ENCODE peak calls at places on chromosomes 6 and 20, in seven cellular contexts. C is PC-9; Q is mammary epithelial cell; M is lower lobe of right lung; S is fibroblast of lung; O is CD4-positive, alpha-beta T cell; B is thoracic aorta. G is an unnamed sample.

GRCh38 chr6:154721460-154721859 is 11.8 kb upstream of the SCAF8 start:
- DNase-seq in M (no peak), C (peak), B (no peak), S (peak), Q (peak), O (no peak), G (no peak)

GRCh38 chr6:147200711-147201110 is 3.5 kb upstream of the STXBP5 start:
- DNase-seq in Q (no peak), B (no peak), O (no peak), S (no peak), C (no peak), M (no peak), G (no peak)

GRCh38 chr6:160737934-160738333 is 35.9 kb downstream of the PLG start:
- DNase-seq in S (no peak), M (no peak), B (no peak), O (no peak), Q (peak), C (no peak), G (no peak)

GRCh38 chr6:39599341-39599740 is 125.9 kb downstream of the KIF6 start:
- DNase-seq in Q (no peak), B (no peak), S (no peak), M (no peak), C (no peak), O (no peak), G (no peak)

GRCh38 chr6:44257007-44257752 is at the start of gene SLC35B2:
- DNase-seq in M (peak), O (peak), S (peak), C (peak), Q (peak), B (no peak), G (peak)

GRCh38 chr6:17086469-17086868 is 15.4 kb upstream of the STMND1 start:
- DNase-seq in O (no peak), C (peak), S (peak), Q (peak), M (no peak), B (no peak), G (no peak)

GRCh38 chr6:118260833-118261232 is 287.3 kb upstream of the PLN start:
- DNase-seq in C (no peak), S (no peak), M (no peak), O (no peak), Q (no peak), B (no peak), G (no peak)

GRCh38 chr6:43823390-43823789 is 53.4 kb downstream of the VEGFA start:
- DNase-seq in S (no peak), B (no peak), C (no peak), Q (no peak), O (no peak), M (no peak), G (no peak)

GRCh38 chr20:32072168-32072721 is 20.2 kb downstream of the HCK start:
- DNase-seq in M (no peak), S (peak), B (no peak), C (no peak), Q (no peak), O (no peak), G (no peak)

GRCh38 chr6:36267731-36268477 is 2.0 kb upstream of the PNPLA1 start:
- DNase-seq in Q (peak), B (no peak), S (no peak), M (no peak), C (peak), O (no peak), G (no peak)

GRCh38 chr6:87742106-87742505 is 40.1 kb upstream of the AKIRIN2 start:
- DNase-seq in B (no peak), C (no peak), O (peak), M (no peak), Q (no peak), S (no peak), G (no peak)

GRCh38 chr6:28922841-28923317 is 906 bp downstream of the TRIM27 start:
- DNase-seq in B (no peak), O (no peak), C (no peak), M (no peak), Q (peak), S (peak), G (peak)

GRCh38 chr6:106163446-106163965 is 77.4 kb downstream of the PRDM1 start:
- DNase-seq in M (peak), S (peak), O (peak), C (no peak), B (no peak), Q (no peak), G (no peak)

GRCh38 chr6:153131037-153131981 is at the start of gene RGS17:
- DNase-seq in Q (peak), S (peak), C (peak), M (peak), B (no peak), O (no peak), G (peak)

GRCh38 chr20:51554538-51555165 is 12.1 kb upstream of the NFATC2 start:
- DNase-seq in C (no peak), B (no peak), Q (peak), M (no peak), O (no peak), S (peak), G (no peak)

GRCh38 chr20:59145926-59146800 is 17.5 kb upstream of the ZNF831 start:
- DNase-seq in Q (no peak), M (no peak), C (no peak), B (no peak), O (peak), S (no peak), G (no peak)

GRCh38 chr20:20712004-20712473 is 405 bp downstream of the RALGAPA2 start:
- DNase-seq in Q (no peak), M (no peak), S (no peak), B (no peak), O (peak), C (peak), G (no peak)

GRCh38 chr6:153090241-153090930 is 40.7 kb downstream of the RGS17 start:
- DNase-seq in C (peak), S (peak), B (no peak), Q (peak), M (no peak), O (no peak), G (no peak)

GRCh38 chr6:137231895-137232294 is 12.7 kb upstream of the IFNGR1 start:
- DNase-seq in O (no peak), Q (no peak), B (no peak), S (no peak), M (no peak), C (no peak), G (no peak)

GRCh38 chr6:73733791-73734190 is 37.8 kb downstream of the CD109 start:
- DNase-seq in C (no peak), S (no peak), Q (no peak), M (no peak), O (no peak), B (no peak), G (no peak)

GRCh38 chr6:90458353-90459224 is 128.3 kb downstream of the MAP3K7 start:
- DNase-seq in O (peak), Q (no peak), M (no peak), C (no peak), B (no peak), S (peak), G (no peak)

GRCh38 chr6:98787401-98787800 is 47.0 kb upstream of the POU3F2 start:
- DNase-seq in O (no peak), C (no peak), Q (no peak), S (no peak), B (no peak), M (no peak), G (no peak)

GRCh38 chr20:35284267-35284991 is at the start of gene EIF6:
- DNase-seq in O (peak), Q (peak), S (peak), B (peak), C (peak), M (peak), G (peak)

GRCh38 chr6:161443868-161444267 is 170.0 kb upstream of the AGPAT4 start:
- DNase-seq in O (no peak), M (no peak), C (no peak), S (peak), B (no peak), Q (no peak), G (no peak)

DNA sequence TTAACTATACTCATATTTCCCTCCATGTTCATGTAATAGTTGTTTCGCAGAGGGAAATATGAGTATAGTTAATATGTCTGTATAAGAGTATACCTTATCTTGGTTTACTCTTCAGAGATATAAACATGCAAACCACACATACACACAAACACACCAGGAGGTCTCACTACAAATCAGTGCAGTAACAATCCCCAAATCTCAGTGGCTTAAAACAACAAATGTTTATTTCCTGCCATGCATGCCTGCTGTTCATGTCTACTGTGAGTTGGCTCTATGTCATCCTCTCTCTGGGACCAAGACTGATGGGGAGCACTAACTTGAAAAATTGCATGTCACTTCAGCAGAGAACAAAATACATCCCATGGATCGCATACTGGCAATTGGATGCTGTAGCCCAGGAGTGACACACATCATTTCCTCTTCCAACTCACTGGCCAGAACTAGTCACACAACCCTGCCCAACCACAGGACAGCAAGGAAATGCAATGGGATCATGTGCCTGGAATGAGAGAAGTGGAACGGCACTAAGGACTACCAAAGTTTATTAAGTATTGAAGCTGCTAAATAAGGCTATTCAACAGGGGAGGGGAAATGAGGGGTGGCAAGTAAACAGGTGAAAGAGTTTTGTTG is 89.0 kb upstream of the DTNBP1 start:
- DNase-seq in C (no peak), Q (no peak), B (no peak), M (no peak), O (no peak), S (no peak), G (no peak)
- H3K27ac ChIP-seq in C (no peak), Q (no peak), B (no peak), M (no peak), O (no peak), S (no peak), G (no peak)

DNA sequence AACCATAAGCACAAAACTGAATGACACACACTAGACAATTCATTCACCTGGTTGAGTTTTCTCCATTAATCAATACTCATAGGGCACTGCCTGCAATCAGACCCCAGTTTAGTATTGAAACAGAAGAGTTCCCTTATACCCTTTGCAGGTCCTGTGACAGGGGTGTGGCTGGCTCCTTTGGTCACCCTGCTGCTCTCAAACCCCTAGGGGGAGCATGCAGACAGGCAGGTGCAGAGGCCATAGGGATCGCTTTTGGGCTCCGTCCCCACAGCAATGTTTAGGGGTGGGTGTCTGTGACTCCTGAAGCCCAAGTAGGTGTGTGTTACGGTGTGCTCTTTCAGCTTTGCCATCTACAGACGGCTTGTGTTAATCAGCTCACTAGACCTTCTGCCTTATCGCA is 210.4 kb downstream of the CENPW start:
- DNase-seq in B (no peak), M (no peak), Q (no peak), C (no peak), O (no peak), S (no peak), G (no peak)
- TF ChIP-seq CTCF in B (no peak), M (no peak), Q (peak), C (no peak), O (no peak), S (no peak), G (no peak)

DNA sequence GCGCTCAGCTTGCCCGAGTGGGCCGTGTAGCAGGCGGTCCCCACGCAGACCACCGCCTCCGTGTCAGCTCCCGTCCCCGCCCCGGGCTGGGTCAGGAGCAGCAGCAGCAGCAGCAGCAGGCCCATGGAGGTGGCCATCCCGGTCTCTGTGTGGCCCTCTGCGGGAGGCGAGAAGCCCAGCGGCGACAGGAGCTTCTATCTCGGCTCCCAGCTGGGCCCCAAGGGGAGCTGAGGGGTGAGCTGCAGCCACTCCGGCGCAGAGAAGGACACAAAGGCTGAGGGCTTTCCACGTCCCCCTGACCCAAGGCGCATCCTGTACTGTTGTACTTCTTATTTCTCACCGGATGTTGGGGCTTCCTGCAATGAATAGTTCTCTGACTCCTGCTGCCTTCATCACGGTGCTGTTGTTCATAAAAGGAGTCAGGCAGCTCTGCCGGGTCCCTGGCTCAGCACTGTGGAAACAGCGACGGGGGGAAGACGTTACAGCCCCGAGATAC is at the start of gene CD93:
- DNase-seq in C (no peak), S (peak), M (peak), B (no peak), Q (no peak), O (no peak), G (no peak)
- H3K27ac ChIP-seq in C (no peak), S (no peak), M (peak), B (peak), Q (no peak), O (no peak), G (peak)

GRCh38 chr6:11589261-11589660 is 51.7 kb downstream of the TMEM170B start:
- DNase-seq in S (no peak), M (no peak), O (no peak), B (no peak), Q (no peak), C (no peak), G (no peak)
- TF ChIP-seq CTCF in S (no peak), M (no peak), O (no peak), B (no peak), Q (no peak), C (no peak), G (no peak)

DNA sequence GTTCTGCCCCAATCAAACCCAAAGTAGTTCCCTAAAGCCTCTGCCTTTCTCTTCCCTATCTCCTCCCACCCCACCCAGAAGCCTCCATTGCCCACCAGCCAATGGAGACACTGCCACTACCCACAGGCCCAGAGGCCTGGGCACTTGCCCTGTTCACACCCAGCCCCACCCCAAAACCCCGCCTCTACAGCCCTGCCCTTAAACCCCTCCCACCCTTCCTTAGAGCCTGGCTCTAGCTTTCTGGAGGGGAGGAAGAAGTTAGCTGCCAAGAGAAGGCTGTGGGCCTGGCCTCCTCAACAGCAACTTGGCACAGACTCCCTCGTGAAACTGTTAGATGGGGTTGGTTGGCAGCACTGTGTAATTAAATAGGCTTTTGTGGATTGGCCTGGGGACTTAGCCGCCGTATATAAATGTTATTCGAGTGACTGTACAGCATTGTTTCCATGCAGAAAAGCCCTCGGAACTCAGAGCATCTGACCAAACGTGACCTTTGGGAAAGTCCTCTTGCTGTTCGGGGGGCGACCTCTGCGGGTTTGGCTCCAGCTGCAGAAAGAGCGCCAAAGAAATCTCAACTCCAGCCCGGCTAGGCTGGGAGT is 31.4 kb downstream of the COL11A2 start:
- DNase-seq in S (peak), M (peak), B (no peak), C (no peak), Q (peak), O (no peak), G (no peak)
- H3K27ac ChIP-seq in S (peak), M (peak), B (peak), C (no peak), Q (no peak), O (no peak), G (peak)

GRCh38 chr20:49343246-49343645 is 65.4 kb upstream of the ZNFX1 start:
- DNase-seq in B (no peak), C (no peak), S (peak), O (no peak), Q (peak), M (no peak), G (no peak)

GRCh38 chr20:49339123-49339522 is 61.3 kb upstream of the ZNFX1 start:
- DNase-seq in Q (no peak), B (no peak), S (no peak), O (no peak), M (no peak), C (no peak), G (no peak)

GRCh38 chr20:49338061-49338460 is 60.2 kb upstream of the ZNFX1 start:
- DNase-seq in M (no peak), B (no peak), O (no peak), S (no peak), C (no peak), Q (no peak), G (no peak)

GRCh38 chr20:49337357-49337756 is 59.5 kb upstream of the ZNFX1 start:
- DNase-seq in C (no peak), S (no peak), M (no peak), B (no peak), Q (no peak), O (no peak), G (no peak)

GRCh38 chr20:49340161-49340966 is 62.5 kb upstream of the ZNFX1 start:
- DNase-seq in O (no peak), M (no peak), Q (no peak), B (no peak), C (no peak), S (peak), G (peak)
- TF ChIP-seq CTCF in O (no peak), M (no peak), Q (no peak), B (no peak), C (no peak), S (no peak), G (no peak)